ENCODE peak calls at places on chromosomes 2 and 18, in seven cellular contexts. P is SK-N-SH, H is GM12878, V is HCT116, Y is K562, Z is HepG2, Q is H1. F is an unnamed sample.

GRCh38 chr2:40321224-40321623 is 130.7 kb downstream of the SLC8A1 start:
- DNase-seq in Y (no peak), Z (no peak), P (no peak), H (no peak), Q (no peak), V (no peak), F (no peak)

GRCh38 chr2:17429130-17429529 is 89.1 kb downstream of the RAD51AP2 start:
- DNase-seq in H (no peak), V (no peak), Q (no peak), Y (no peak), Z (no peak), P (no peak), F (no peak)

GRCh38 chr2:105117565-105117964 is 79.7 kb downstream of the MRPS9 start:
- DNase-seq in H (no peak), Q (no peak), Y (no peak), P (peak), V (no peak), Z (no peak), F (no peak)

GRCh38 chr2:175457846-175458408 is 276.4 kb upstream of the ATP5MC3 start:
- DNase-seq in Z (no peak), V (no peak), Q (no peak), Y (no peak), H (no peak), P (no peak), F (no peak)

GRCh38 chr2:84849271-84849952 is 31.5 kb downstream of the TRABD2A start:
- DNase-seq in V (no peak), Y (no peak), P (no peak), Q (no peak), Z (no peak), H (no peak), F (peak)

GRCh38 chr18:54737986-54738385 is 90.3 kb upstream of the RAB27B start:
- DNase-seq in Z (no peak), H (no peak), Q (no peak), V (no peak), Y (no peak), P (no peak), F (no peak)

GRCh38 chr18:38933910-38934510 is 1368.4 kb upstream of the CELF4 start:
- DNase-seq in H (no peak), Z (no peak), V (no peak), Q (no peak), P (no peak), Y (no peak), F (no peak)

GRCh38 chr2:144554811-144555210 is 34.9 kb upstream of the ZEB2 start:
- DNase-seq in Y (no peak), V (no peak), Q (no peak), H (no peak), Z (no peak), P (no peak), F (no peak)

GRCh38 chr2:224778474-224778877 is 62.3 kb upstream of the CCDC195 start:
- DNase-seq in Z (peak), H (peak), P (peak), Y (peak), V (peak), Q (peak), F (peak)

GRCh38 chr2:105919826-105920225 is 175.1 kb downstream of the NCK2 start:
- DNase-seq in Q (no peak), P (no peak), Y (peak), H (no peak), Z (peak), V (peak), F (no peak)

DNA sequence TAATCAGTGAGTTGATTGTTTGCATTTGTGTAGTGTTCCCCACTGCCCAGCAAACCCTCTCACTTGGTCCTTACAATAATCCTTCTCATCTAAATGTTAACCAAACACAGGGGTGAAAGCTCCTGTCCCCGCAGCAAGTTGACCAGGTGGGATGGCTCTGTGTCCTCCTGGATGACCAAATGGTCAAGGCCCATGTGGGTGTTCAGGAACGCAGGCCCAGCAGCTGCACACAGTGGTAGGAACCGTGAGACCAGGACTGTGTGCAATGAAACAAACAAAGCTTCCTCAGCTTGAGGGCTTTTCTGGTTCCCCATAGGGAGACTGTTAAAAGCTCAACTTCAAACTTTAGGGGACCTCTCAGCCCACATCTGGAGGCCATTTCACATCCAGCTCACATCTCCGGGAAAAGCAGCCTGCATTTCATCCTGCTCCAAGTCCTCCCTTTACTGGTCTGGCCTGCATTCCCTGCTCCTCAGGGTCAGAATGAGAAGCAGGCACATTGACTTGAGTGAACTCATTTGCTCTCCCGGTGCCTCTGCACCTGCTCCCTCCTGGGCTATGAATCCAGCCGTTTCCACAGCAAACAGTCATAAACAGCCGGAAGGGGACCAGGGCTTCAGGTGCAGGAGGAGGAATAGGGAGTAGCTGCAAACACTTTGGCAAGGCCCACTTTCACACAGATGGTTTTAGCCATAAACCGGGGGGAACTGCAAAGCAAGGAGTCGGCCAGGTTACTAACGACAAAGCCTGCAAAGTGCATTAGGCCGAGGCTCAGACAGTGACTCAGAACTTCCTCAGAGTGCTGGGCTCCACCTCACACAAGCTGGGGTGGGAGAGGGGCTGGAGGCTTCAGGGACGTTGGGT is 144.7 kb downstream of the CAPN13 start:
- DNase-seq in H (no peak), Y (no peak), V (no peak), P (no peak), Z (no peak), Q (no peak), F (no peak)
- TF ChIP-seq JUND in H (no peak), Y (no peak), V (no peak), P (peak), Z (no peak), Q (no peak), F (no peak)

GRCh38 chr2:71576541-71576940 is 123.2 kb downstream of the DYSF start:
- DNase-seq in H (no peak), V (no peak), P (no peak), Y (no peak), Q (no peak), Z (no peak), F (no peak)
- TF ChIP-seq JUND in H (no peak), V (no peak), P (no peak), Y (no peak), Q (no peak), Z (no peak), F (no peak)

GRCh38 chr2:42289222-42289621 is 71.8 kb downstream of the COX7A2L start:
- DNase-seq in H (no peak), Y (no peak), Z (no peak), Q (no peak), V (no peak), P (no peak), F (no peak)
- TF ChIP-seq JUND in H (no peak), Y (no peak), Z (no peak), Q (no peak), V (no peak), P (no peak), F (no peak)

GRCh38 chr2:238712011-238712410 is 135.9 kb upstream of the TWIST2 start:
- DNase-seq in Z (no peak), Y (no peak), V (no peak), Q (no peak), P (no peak), H (no peak), F (no peak)
- TF ChIP-seq JUND in Z (no peak), Y (no peak), V (no peak), Q (no peak), P (no peak), H (no peak), F (no peak)

GRCh38 chr18:6198585-6198984 is 216.1 kb downstream of the L3MBTL4 start:
- DNase-seq in H (no peak), Q (no peak), Z (no peak), P (no peak), Y (no peak), V (no peak), F (no peak)

GRCh38 chr18:6199777-6200176 is 214.9 kb downstream of the L3MBTL4 start:
- DNase-seq in H (no peak), Q (no peak), P (no peak), Z (no peak), V (no peak), Y (no peak), F (peak)

GRCh38 chr18:6200375-6200774 is 214.3 kb downstream of the L3MBTL4 start:
- DNase-seq in Q (no peak), Y (no peak), Z (no peak), H (no peak), V (no peak), P (no peak), F (no peak)

GRCh38 chr18:6194640-6195039 is 220.1 kb downstream of the L3MBTL4 start:
- DNase-seq in V (no peak), Z (no peak), Q (no peak), Y (no peak), H (no peak), P (no peak), F (no peak)
- TF ChIP-seq JUND in V (no peak), Z (no peak), Q (no peak), Y (no peak), H (no peak), P (no peak), F (no peak)

GRCh38 chr2:45908316-45909150 is 257.1 kb downstream of the PRKCE start:
- DNase-seq in P (no peak), Y (no peak), Q (no peak), H (no peak), Z (no peak), V (no peak), F (no peak)

GRCh38 chr2:45911503-45911902 is 260.0 kb downstream of the PRKCE start:
- DNase-seq in Q (no peak), Y (no peak), H (no peak), Z (no peak), P (no peak), V (no peak), F (no peak)

GRCh38 chr2:45910473-45911060 is 259.1 kb downstream of the PRKCE start:
- DNase-seq in V (no peak), H (no peak), Y (no peak), P (no peak), Z (no peak), Q (no peak), F (no peak)

GRCh38 chr2:45907592-45907991 is 256.1 kb downstream of the PRKCE start:
- DNase-seq in P (no peak), Z (no peak), V (no peak), Q (no peak), H (no peak), Y (no peak), F (no peak)

GRCh38 chr2:45909677-45910191 is 258.3 kb downstream of the PRKCE start:
- DNase-seq in H (no peak), V (peak), Q (no peak), P (no peak), Y (no peak), Z (no peak), F (peak)
- TF ChIP-seq JUND in H (no peak), V (peak), Q (no peak), P (no peak), Y (no peak), Z (no peak), F (no peak)

GRCh38 chr2:48174503-48174902 is 268.2 kb upstream of the FBXO11 start:
- DNase-seq in P (no peak), V (no peak), Z (no peak), H (no peak), Y (no peak), Q (no peak), F (no peak)
- TF ChIP-seq JUND in P (no peak), V (no peak), Z (no peak), H (no peak), Y (no peak), Q (no peak), F (no peak)

GRCh38 chr2:128467321-128467901 is 148.7 kb upstream of the HS6ST1 start:
- DNase-seq in Z (no peak), P (no peak), V (no peak), Y (no peak), Q (no peak), H (no peak), F (no peak)

GRCh38 chr2:128468186-128468585 is 149.5 kb upstream of the HS6ST1 start:
- DNase-seq in H (no peak), Z (no peak), Y (no peak), Q (no peak), P (no peak), V (no peak), F (no peak)

GRCh38 chr2:128466377-128467175 is 147.9 kb upstream of the HS6ST1 start:
- DNase-seq in Y (no peak), Q (no peak), V (no peak), Z (no peak), P (no peak), H (no peak), F (no peak)

GRCh38 chr2:128469875-128470274 is 151.2 kb upstream of the HS6ST1 start:
- DNase-seq in V (no peak), Y (no peak), Z (no peak), H (no peak), P (no peak), Q (no peak), F (no peak)

DNA sequence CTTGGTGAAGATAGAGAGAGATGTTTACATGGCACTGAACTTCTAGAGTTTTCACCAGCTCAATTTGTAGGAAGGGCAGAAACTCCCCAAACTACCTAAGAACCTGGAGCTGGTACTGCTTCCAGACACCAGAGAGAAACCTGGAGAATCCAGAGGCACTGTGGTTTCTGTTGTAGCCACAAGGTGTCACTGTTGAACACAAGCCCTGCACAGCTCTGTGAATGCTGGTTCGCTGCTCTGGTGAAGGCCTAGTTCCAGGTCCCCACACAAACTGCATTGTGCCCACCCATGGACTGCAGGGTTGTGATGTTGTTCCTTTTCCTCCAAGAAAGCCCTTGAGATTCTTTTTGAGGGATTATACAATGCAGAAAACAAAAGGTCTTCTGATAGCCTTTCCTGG is 150.5 kb upstream of the HS6ST1 start:
- DNase-seq in V (peak), Q (no peak), H (no peak), Y (peak), Z (no peak), P (no peak), F (no peak)
- TF ChIP-seq JUND in V (no peak), Q (no peak), H (no peak), Y (no peak), Z (no peak), P (no peak), F (no peak)